ENCODE peak calls at places on chromosomes 3 and 15, in five cellular contexts. O, C, W, V and D are unnamed samples.

GRCh38 chr3:138332472-138333073 is 2.9 kb upstream of the NME9 start:
- DNase-seq in O (no peak), C (no peak), W (peak; percentile 48), V (peak; percentile 57), D (no peak)

GRCh38 chr3:196220587-196220986 is 4.3 kb downstream of the SLC51A start:
- DNase-seq in O (no peak), C (no peak), W (no peak), V (no peak), D (no peak)

GRCh38 chr3:187210555-187211327 is 13.5 kb downstream of the RTP1 start:
- DNase-seq in O (no peak), C (peak; percentile 85), W (no peak), V (peak; percentile 41), D (no peak)

GRCh38 chr15:70050970-70051369 is 46.7 kb downstream of the TLE3 start:
- DNase-seq in O (no peak), C (no peak), W (no peak), V (no peak), D (no peak)

GRCh38 chr3:128875556-128876120 is 3.8 kb upstream of the ACAD9 start:
- DNase-seq in O (peak; percentile 12), C (peak; percentile 32), W (peak; percentile 32), V (no peak), D (no peak)

GRCh38 chr3:23435318-23435717 is 232.2 kb downstream of the UBE2E2 start:
- DNase-seq in O (no peak), C (no peak), W (no peak), V (no peak), D (no peak)

GRCh38 chr3:118972974-118973373 is 61.7 kb downstream of the IGSF11 start:
- DNase-seq in O (no peak), C (peak; percentile 21), W (no peak), V (no peak), D (no peak)

GRCh38 chr15:33985287-33985686 is 17.0 kb downstream of the CHRM5 start:
- DNase-seq in O (no peak), C (peak; percentile 1), W (no peak), V (peak; percentile 90), D (peak; percentile 76)

GRCh38 chr3:11312139-11312538 is 39.9 kb downstream of the ATG7 start:
- DNase-seq in O (no peak), C (no peak), W (no peak), V (no peak), D (no peak)

GRCh38 chr3:115518100-115518852 is 105.0 kb upstream of the GAP43 start:
- DNase-seq in O (no peak), C (peak; percentile 93), W (no peak), V (peak; percentile 79), D (peak; percentile 91)

GRCh38 chr3:13574798-13575451 is 26.0 kb downstream of the FBLN2 start:
- DNase-seq in O (no peak), C (no peak), W (no peak), V (peak; percentile 18), D (no peak)

GRCh38 chr3:76501315-76501714 is 538.6 kb upstream of the ROBO2 start:
- DNase-seq in O (no peak), C (no peak), W (no peak), V (no peak), D (no peak)

GRCh38 chr3:60064210-60065178 is 1014.7 kb upstream of the CFAP20DC start:
- DNase-seq in O (no peak), C (peak; percentile 30), W (no peak), V (peak; percentile 61), D (peak; percentile 57)

GRCh38 chr15:70379134-70379533 is 281.4 kb upstream of the TLE3 start:
- DNase-seq in O (no peak), C (no peak), W (no peak), V (no peak), D (no peak)

GRCh38 chr3:119405315-119405714 is 58.1 kb downstream of the TMEM39A start:
- DNase-seq in O (no peak), C (no peak), W (no peak), V (no peak), D (no peak)

GRCh38 chr3:123559040-123559861 is 25.6 kb downstream of the HACD2 start:
- DNase-seq in O (no peak), C (no peak), W (peak; percentile 39), V (peak; percentile 64), D (no peak)

GRCh38 chr15:70665599-70665998 is 97.8 kb downstream of the UACA start:
- DNase-seq in O (no peak), C (no peak), W (no peak), V (no peak), D (no peak)

GRCh38 chr3:114856867-114857266 is 290.2 kb downstream of the ZBTB20 start:
- DNase-seq in O (no peak), C (no peak), W (no peak), V (no peak), D (no peak)

GRCh38 chr3:171420667-171421066 is 39.5 kb downstream of the TNIK start:
- DNase-seq in O (no peak), C (no peak), W (no peak), V (peak; percentile 26), D (no peak)

DNA sequence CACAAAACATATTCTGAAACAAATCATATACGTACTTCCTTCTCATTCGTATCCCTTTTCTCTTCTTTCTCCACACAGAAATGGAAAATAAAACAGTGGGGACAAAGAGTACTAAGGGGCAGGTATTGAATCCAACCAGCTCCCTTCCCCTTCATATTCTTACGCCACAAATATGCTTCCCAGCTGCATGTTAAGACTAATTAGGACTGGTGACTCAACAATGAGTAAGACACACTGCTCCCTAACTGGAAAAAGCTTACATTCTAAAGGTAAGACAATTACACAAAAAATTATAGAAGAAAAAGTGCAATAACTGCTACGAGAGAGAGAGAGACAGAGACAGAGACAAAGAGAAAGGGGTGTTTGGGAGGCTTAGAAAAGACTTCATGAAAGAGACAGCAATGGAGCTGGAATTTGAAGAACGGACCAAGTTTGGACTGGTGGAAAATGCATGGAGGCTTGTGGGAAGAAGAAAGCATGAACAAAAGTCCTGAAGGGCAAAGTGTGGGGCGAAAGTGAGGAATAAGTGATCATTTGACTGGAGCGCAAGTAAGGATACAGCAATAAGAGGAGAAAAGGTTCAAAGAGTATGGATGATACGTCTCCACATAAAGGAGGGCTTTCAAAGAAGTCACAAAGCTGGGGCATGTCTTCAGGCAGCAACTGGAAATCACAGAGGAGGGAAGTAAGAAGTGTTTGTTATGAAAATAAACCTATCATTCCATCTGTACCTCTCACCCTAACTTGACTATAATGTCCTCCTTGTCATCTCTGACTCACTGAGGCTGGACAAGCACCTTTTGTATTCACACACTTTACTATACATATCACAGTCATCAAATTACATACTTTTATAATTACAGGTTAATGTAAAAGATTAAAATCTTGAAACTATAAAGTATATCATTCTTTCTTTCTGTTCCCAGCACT is 49.2 kb downstream of the RYK start:
- DNase-seq in O (no peak), C (no peak), W (no peak), V (peak; percentile 93), D (peak; percentile 73)
- H3K36me3 ChIP-seq in O (peaks cover 29% of the 10 kb centered on the region), C (peaks cover 45% of the 10 kb centered on the region), W (peaks cover 34% of the 10 kb centered on the region), V (peaks cover 14% of the 10 kb centered on the region), D (no peaks in the 10 kb centered on the region)

DNA sequence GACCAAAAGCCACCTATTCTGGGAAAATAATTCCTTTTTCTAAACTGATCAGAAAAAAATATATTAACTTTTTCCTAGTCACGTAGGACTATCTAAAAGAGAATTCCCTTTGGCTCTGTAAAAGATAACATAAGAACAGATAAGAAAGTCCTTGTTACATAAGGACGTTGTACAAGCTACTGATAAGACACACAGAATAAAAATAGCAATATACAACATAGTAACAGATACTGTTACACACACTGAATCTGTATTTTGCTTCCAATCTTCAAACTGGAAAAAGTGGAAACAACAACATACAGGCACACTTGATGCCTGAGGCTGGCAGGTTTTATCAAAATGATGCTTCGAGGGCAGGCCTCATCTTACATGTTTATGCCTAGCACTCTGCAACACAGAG is 59.8 kb downstream of the SNX4 start:
- DNase-seq in O (no peak), C (no peak), W (no peak), V (no peak), D (no peak)
- H3K36me3 ChIP-seq in O (peaks cover 24% of the 10 kb centered on the region), C (peaks cover 64% of the 10 kb centered on the region), W (peaks cover 55% of the 10 kb centered on the region), V (peaks cover 31% of the 10 kb centered on the region), D (peaks cover 1% of the 10 kb centered on the region)

DNA sequence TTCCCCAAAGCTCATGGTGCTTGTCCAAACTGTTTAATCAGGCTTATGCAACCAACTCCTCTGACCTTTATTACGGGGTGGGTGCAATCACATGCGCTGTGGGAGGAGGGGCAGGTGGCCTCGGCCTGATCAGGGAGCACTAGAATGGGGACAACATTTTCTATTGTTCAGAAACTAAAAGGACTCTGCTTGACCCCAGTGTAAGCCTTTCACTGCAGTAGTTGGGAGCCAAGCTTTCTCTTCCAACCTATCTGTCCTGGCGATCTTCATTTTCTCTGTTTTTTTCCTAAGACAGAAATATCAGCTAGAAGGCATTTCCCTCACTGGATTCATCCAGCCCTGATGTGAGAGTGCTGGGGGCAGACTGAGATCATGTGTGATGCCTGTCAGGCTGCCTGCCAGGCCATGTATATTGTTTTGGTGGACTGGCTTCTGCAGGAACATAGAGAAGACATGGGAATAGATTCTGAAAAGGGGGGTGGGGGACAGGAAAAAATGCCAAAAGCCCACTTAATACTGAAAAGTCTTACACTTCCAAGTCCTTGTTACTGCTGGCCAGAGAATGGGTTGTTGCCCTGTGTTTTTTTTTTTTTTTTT is 627.0 kb upstream of the TBL1XR1 start:
- DNase-seq in O (no peak), C (no peak), W (peak; percentile 93), V (peak; percentile 55), D (no peak)
- H3K36me3 ChIP-seq in O (no peaks in the 10 kb centered on the region), C (no peaks in the 10 kb centered on the region), W (no peaks in the 10 kb centered on the region), V (no peaks in the 10 kb centered on the region), D (no peaks in the 10 kb centered on the region)

GRCh38 chr15:92981333-92981732 is 81.2 kb downstream of the CHD2 start:
- DNase-seq in O (no peak), C (no peak), W (no peak), V (no peak), D (peak; percentile 56)
- H3K36me3 ChIP-seq in O (peaks cover 92% of the 10 kb centered on the region), C (peaks cover 94% of the 10 kb centered on the region), W (peaks cover 85% of the 10 kb centered on the region), V (peaks cover 67% of the 10 kb centered on the region), D (peaks cover 2% of the 10 kb centered on the region)

DNA sequence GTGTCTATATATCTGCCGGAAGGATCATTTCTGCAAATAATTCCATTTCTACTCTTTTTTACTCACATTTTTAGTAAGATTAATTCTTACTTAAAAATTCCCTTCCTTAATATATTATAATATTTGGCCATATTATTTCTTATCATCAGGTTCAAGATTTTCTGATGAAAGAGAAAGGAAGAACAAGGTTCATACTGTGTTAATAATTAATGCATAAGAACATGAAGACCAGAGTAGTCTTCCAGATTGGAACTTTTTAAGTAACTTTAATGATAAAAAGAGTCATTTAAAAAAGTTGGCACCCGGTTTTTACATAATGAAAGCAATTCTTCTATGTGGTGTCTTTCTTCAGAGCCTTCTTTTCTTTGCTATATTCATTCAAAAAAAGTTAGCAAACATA is 590 bp downstream of the ACKR4 start:
- DNase-seq in O (no peak), C (no peak), W (no peak), V (no peak), D (no peak)
- H3K36me3 ChIP-seq in O (no peaks in the 10 kb centered on the region), C (peaks cover 17% of the 10 kb centered on the region), W (peaks cover 10% of the 10 kb centered on the region), V (peaks cover 5% of the 10 kb centered on the region), D (no peaks in the 10 kb centered on the region)